ENCODE peak calls at places on chromosome 4, in six cellular contexts. One of them, this sample, is unnamed.

GRCh38 chr4:147423229-147423628 is 57.7 kb upstream of the EDNRA start:
- DNase-seq in HCT116: no peak
- DNase-seq in type B pancreatic cell: no peak
- DNase-seq in iPS-NIHi11: no peak
- DNase-seq in stimulated activated CD8-positive, alpha-beta memory T cell treated with anti-CD3 and anti-CD28 coated beads, Interleukin-2, amount 100 ng/mL, for 48 hours: no peak
- DNase-seq in NCI-H510A treated with DMSO at 0.1 percent for 48 hours: no peak
- DNase-seq in this sample: no peak

GRCh38 chr4:18422685-18423084 is 401.1 kb upstream of the LCORL start:
- DNase-seq in stimulated activated CD8-positive, alpha-beta memory T cell treated with anti-CD3 and anti-CD28 coated beads, Interleukin-2, amount 100 ng/mL, for 48 hours: no peak
- DNase-seq in type B pancreatic cell: no peak
- DNase-seq in iPS-NIHi11: no peak
- DNase-seq in NCI-H510A treated with DMSO at 0.1 percent for 48 hours: no peak
- DNase-seq in HCT116: no peak
- DNase-seq in this sample: no peak

GRCh38 chr4:39947415-39947814 is 30.3 kb downstream of the PDS5A start:
- DNase-seq in iPS-NIHi11: no peak
- DNase-seq in stimulated activated CD8-positive, alpha-beta memory T cell treated with anti-CD3 and anti-CD28 coated beads, Interleukin-2, amount 100 ng/mL, for 48 hours: no peak
- DNase-seq in type B pancreatic cell: no peak
- DNase-seq in HCT116: no peak
- DNase-seq in NCI-H510A treated with DMSO at 0.1 percent for 48 hours: no peak
- DNase-seq in this sample: no peak

GRCh38 chr4:6469144-6469543 is 3.3 kb downstream of the PPP2R2C start:
- DNase-seq in NCI-H510A treated with DMSO at 0.1 percent for 48 hours: no peak
- DNase-seq in HCT116: no peak
- DNase-seq in type B pancreatic cell: peak; percentile 31
- DNase-seq in stimulated activated CD8-positive, alpha-beta memory T cell treated with anti-CD3 and anti-CD28 coated beads, Interleukin-2, amount 100 ng/mL, for 48 hours: no peak
- DNase-seq in iPS-NIHi11: no peak
- DNase-seq in this sample: no peak

GRCh38 chr4:7581477-7581876 is 146.7 kb upstream of the PSAPL1 start:
- DNase-seq in iPS-NIHi11: peak; percentile 92
- DNase-seq in type B pancreatic cell: peak; percentile 80
- DNase-seq in stimulated activated CD8-positive, alpha-beta memory T cell treated with anti-CD3 and anti-CD28 coated beads, Interleukin-2, amount 100 ng/mL, for 48 hours: no peak
- DNase-seq in HCT116: no peak
- DNase-seq in NCI-H510A treated with DMSO at 0.1 percent for 48 hours: no peak
- DNase-seq in this sample: peak; percentile 89

GRCh38 chr4:8586246-8586645 is 6.1 kb downstream of the GPR78 start:
- DNase-seq in stimulated activated CD8-positive, alpha-beta memory T cell treated with anti-CD3 and anti-CD28 coated beads, Interleukin-2, amount 100 ng/mL, for 48 hours: no peak
- DNase-seq in type B pancreatic cell: no peak
- DNase-seq in iPS-NIHi11: no peak
- DNase-seq in NCI-H510A treated with DMSO at 0.1 percent for 48 hours: no peak
- DNase-seq in HCT116: no peak
- DNase-seq in this sample: no peak

GRCh38 chr4:187387709-187388108 is 607.9 kb upstream of the ZFP42 start:
- DNase-seq in NCI-H510A treated with DMSO at 0.1 percent for 48 hours: no peak
- DNase-seq in stimulated activated CD8-positive, alpha-beta memory T cell treated with anti-CD3 and anti-CD28 coated beads, Interleukin-2, amount 100 ng/mL, for 48 hours: no peak
- DNase-seq in iPS-NIHi11: no peak
- DNase-seq in HCT116: no peak
- DNase-seq in type B pancreatic cell: no peak
- DNase-seq in this sample: no peak

GRCh38 chr4:182289809-182290208 is 46.6 kb downstream of the TENM3 start:
- DNase-seq in NCI-H510A treated with DMSO at 0.1 percent for 48 hours: no peak
- DNase-seq in stimulated activated CD8-positive, alpha-beta memory T cell treated with anti-CD3 and anti-CD28 coated beads, Interleukin-2, amount 100 ng/mL, for 48 hours: no peak
- DNase-seq in iPS-NIHi11: peak; percentile 56
- DNase-seq in type B pancreatic cell: no peak
- DNase-seq in HCT116: no peak
- DNase-seq in this sample: no peak

GRCh38 chr4:120922390-120923200 is at the start of gene PRDM5:
- DNase-seq in iPS-NIHi11: peak; percentile 87
- DNase-seq in type B pancreatic cell: peak; percentile 77
- DNase-seq in NCI-H510A treated with DMSO at 0.1 percent for 48 hours: peak; percentile 59
- DNase-seq in HCT116: no peak
- DNase-seq in stimulated activated CD8-positive, alpha-beta memory T cell treated with anti-CD3 and anti-CD28 coated beads, Interleukin-2, amount 100 ng/mL, for 48 hours: peak; percentile 20
- DNase-seq in this sample: peak; percentile 82

GRCh38 chr4:22556411-22556969 is 40.6 kb upstream of the ADGRA3 start:
- DNase-seq in type B pancreatic cell: no peak
- DNase-seq in iPS-NIHi11: no peak
- DNase-seq in NCI-H510A treated with DMSO at 0.1 percent for 48 hours: no peak
- DNase-seq in stimulated activated CD8-positive, alpha-beta memory T cell treated with anti-CD3 and anti-CD28 coated beads, Interleukin-2, amount 100 ng/mL, for 48 hours: no peak
- DNase-seq in HCT116: no peak
- DNase-seq in this sample: no peak

GRCh38 chr4:61663310-61663709 is 463.2 kb downstream of the ADGRL3 start:
- DNase-seq in type B pancreatic cell: no peak
- DNase-seq in NCI-H510A treated with DMSO at 0.1 percent for 48 hours: no peak
- DNase-seq in HCT116: no peak
- DNase-seq in iPS-NIHi11: no peak
- DNase-seq in stimulated activated CD8-positive, alpha-beta memory T cell treated with anti-CD3 and anti-CD28 coated beads, Interleukin-2, amount 100 ng/mL, for 48 hours: no peak
- DNase-seq in this sample: no peak

GRCh38 chr4:6180841-6181631 is 19.3 kb downstream of the JAKMIP1 start:
- DNase-seq in type B pancreatic cell: no peak
- DNase-seq in HCT116: no peak
- DNase-seq in iPS-NIHi11: no peak
- DNase-seq in NCI-H510A treated with DMSO at 0.1 percent for 48 hours: no peak
- DNase-seq in stimulated activated CD8-positive, alpha-beta memory T cell treated with anti-CD3 and anti-CD28 coated beads, Interleukin-2, amount 100 ng/mL, for 48 hours: peak; percentile 37
- DNase-seq in this sample: no peak

GRCh38 chr4:147773261-147774184 is 41.6 kb downstream of the ARHGAP10 start:
- DNase-seq in type B pancreatic cell: no peak
- DNase-seq in stimulated activated CD8-positive, alpha-beta memory T cell treated with anti-CD3 and anti-CD28 coated beads, Interleukin-2, amount 100 ng/mL, for 48 hours: no peak
- DNase-seq in HCT116: no peak
- DNase-seq in iPS-NIHi11: no peak
- DNase-seq in NCI-H510A treated with DMSO at 0.1 percent for 48 hours: no peak
- DNase-seq in this sample: no peak

GRCh38 chr4:112099701-112100289 is 45.5 kb upstream of the FAM241A start:
- DNase-seq in iPS-NIHi11: peak; percentile 50
- DNase-seq in HCT116: peak; percentile 61
- DNase-seq in NCI-H510A treated with DMSO at 0.1 percent for 48 hours: peak; percentile 14
- DNase-seq in stimulated activated CD8-positive, alpha-beta memory T cell treated with anti-CD3 and anti-CD28 coated beads, Interleukin-2, amount 100 ng/mL, for 48 hours: no peak
- DNase-seq in type B pancreatic cell: no peak
- DNase-seq in this sample: peak; percentile 41

GRCh38 chr4:45102716-45103115 is 376.4 kb upstream of the GNPDA2 start:
- DNase-seq in iPS-NIHi11: no peak
- DNase-seq in type B pancreatic cell: no peak
- DNase-seq in NCI-H510A treated with DMSO at 0.1 percent for 48 hours: no peak
- DNase-seq in HCT116: no peak
- DNase-seq in stimulated activated CD8-positive, alpha-beta memory T cell treated with anti-CD3 and anti-CD28 coated beads, Interleukin-2, amount 100 ng/mL, for 48 hours: no peak
- DNase-seq in this sample: no peak

GRCh38 chr4:31657859-31658258 is 937.7 kb downstream of the PCDH7 start:
- DNase-seq in stimulated activated CD8-positive, alpha-beta memory T cell treated with anti-CD3 and anti-CD28 coated beads, Interleukin-2, amount 100 ng/mL, for 48 hours: no peak
- DNase-seq in iPS-NIHi11: no peak
- DNase-seq in NCI-H510A treated with DMSO at 0.1 percent for 48 hours: no peak
- DNase-seq in type B pancreatic cell: no peak
- DNase-seq in HCT116: no peak
- DNase-seq in this sample: no peak

GRCh38 chr4:13888112-13888511 is 260.6 kb upstream of the BOD1L1 start:
- DNase-seq in NCI-H510A treated with DMSO at 0.1 percent for 48 hours: no peak
- DNase-seq in type B pancreatic cell: no peak
- DNase-seq in HCT116: no peak
- DNase-seq in iPS-NIHi11: no peak
- DNase-seq in stimulated activated CD8-positive, alpha-beta memory T cell treated with anti-CD3 and anti-CD28 coated beads, Interleukin-2, amount 100 ng/mL, for 48 hours: no peak
- DNase-seq in this sample: no peak

GRCh38 chr4:15794432-15794831 is 16.3 kb downstream of the CD38 start:
- DNase-seq in NCI-H510A treated with DMSO at 0.1 percent for 48 hours: no peak
- DNase-seq in iPS-NIHi11: no peak
- DNase-seq in stimulated activated CD8-positive, alpha-beta memory T cell treated with anti-CD3 and anti-CD28 coated beads, Interleukin-2, amount 100 ng/mL, for 48 hours: no peak
- DNase-seq in HCT116: no peak
- DNase-seq in type B pancreatic cell: no peak
- DNase-seq in this sample: no peak

GRCh38 chr4:40888916-40889315 is 139.2 kb downstream of the NSUN7 start:
- DNase-seq in stimulated activated CD8-positive, alpha-beta memory T cell treated with anti-CD3 and anti-CD28 coated beads, Interleukin-2, amount 100 ng/mL, for 48 hours: no peak
- DNase-seq in HCT116: no peak
- DNase-seq in type B pancreatic cell: no peak
- DNase-seq in NCI-H510A treated with DMSO at 0.1 percent for 48 hours: no peak
- DNase-seq in iPS-NIHi11: no peak
- DNase-seq in this sample: no peak

GRCh38 chr4:5524451-5524850 is 183.9 kb downstream of the EVC2 start:
- DNase-seq in type B pancreatic cell: no peak
- DNase-seq in stimulated activated CD8-positive, alpha-beta memory T cell treated with anti-CD3 and anti-CD28 coated beads, Interleukin-2, amount 100 ng/mL, for 48 hours: no peak
- DNase-seq in iPS-NIHi11: no peak
- DNase-seq in NCI-H510A treated with DMSO at 0.1 percent for 48 hours: no peak
- DNase-seq in HCT116: no peak
- DNase-seq in this sample: no peak

GRCh38 chr4:99815597-99816011 is 1.0 kb upstream of the DAPP1 start:
- DNase-seq in type B pancreatic cell: no peak
- DNase-seq in NCI-H510A treated with DMSO at 0.1 percent for 48 hours: peak; percentile 80
- DNase-seq in HCT116: peak; percentile 78
- DNase-seq in iPS-NIHi11: peak; percentile 20
- DNase-seq in stimulated activated CD8-positive, alpha-beta memory T cell treated with anti-CD3 and anti-CD28 coated beads, Interleukin-2, amount 100 ng/mL, for 48 hours: no peak
- DNase-seq in this sample: no peak

GRCh38 chr4:78059524-78059889 is 2.4 kb downstream of the FRAS1 start:
- DNase-seq in stimulated activated CD8-positive, alpha-beta memory T cell treated with anti-CD3 and anti-CD28 coated beads, Interleukin-2, amount 100 ng/mL, for 48 hours: no peak
- DNase-seq in type B pancreatic cell: no peak
- DNase-seq in iPS-NIHi11: peak; percentile 73
- DNase-seq in HCT116: peak; percentile 84
- DNase-seq in NCI-H510A treated with DMSO at 0.1 percent for 48 hours: peak; percentile 92
- DNase-seq in this sample: peak; percentile 87